ENCODE peak calls at places on chromosomes 6 and 20, in nine cellular contexts. One of them, this sample, is unnamed.

GRCh38 chr6:81769834-81770233 is 17.4 kb upstream of the TENT5A start:
- DNase-seq in HFF-Myc: no peak
- DNase-seq in activated B cell treated with CpG ODN at 0.5 μM for 24 hours: no peak
- DNase-seq in neural crest cell: no peak
- DNase-seq in tibial nerve: no peak
- DNase-seq in kidney epithelial cell: peak
- DNase-seq in astrocyte of the cerebellum: no peak
- DNase-seq in endothelial cell: no peak
- DNase-seq in neural progenitor cell: peak
- DNase-seq in this sample: no peak

GRCh38 chr20:5171074-5171789 is 44.4 kb downstream of the CDS2 start:
- DNase-seq in HFF-Myc: no peak
- DNase-seq in activated B cell treated with CpG ODN at 0.5 μM for 24 hours: no peak
- DNase-seq in neural crest cell: no peak
- DNase-seq in tibial nerve: no peak
- DNase-seq in kidney epithelial cell: no peak
- DNase-seq in astrocyte of the cerebellum: no peak
- DNase-seq in endothelial cell: peak
- DNase-seq in neural progenitor cell: peak
- DNase-seq in this sample: no peak

GRCh38 chr6:157239148-157239547 is 84.2 kb downstream of the TMEM242 start:
- DNase-seq in HFF-Myc: no peak
- DNase-seq in activated B cell treated with CpG ODN at 0.5 μM for 24 hours: no peak
- DNase-seq in neural crest cell: no peak
- DNase-seq in tibial nerve: no peak
- DNase-seq in kidney epithelial cell: no peak
- DNase-seq in astrocyte of the cerebellum: no peak
- DNase-seq in endothelial cell: no peak
- DNase-seq in neural progenitor cell: no peak
- DNase-seq in this sample: no peak

GRCh38 chr6:127933852-127934840 is 33.3 kb upstream of the THEMIS start:
- DNase-seq in HFF-Myc: no peak
- DNase-seq in activated B cell treated with CpG ODN at 0.5 μM for 24 hours: no peak
- DNase-seq in neural crest cell: no peak
- DNase-seq in tibial nerve: no peak
- DNase-seq in kidney epithelial cell: no peak
- DNase-seq in astrocyte of the cerebellum: no peak
- DNase-seq in endothelial cell: no peak
- DNase-seq in neural progenitor cell: no peak
- DNase-seq in this sample: no peak

GRCh38 chr20:38021373-38021772 is 11.9 kb downstream of the TTI1 start:
- DNase-seq in HFF-Myc: no peak
- DNase-seq in activated B cell treated with CpG ODN at 0.5 μM for 24 hours: no peak
- DNase-seq in neural crest cell: no peak
- DNase-seq in tibial nerve: no peak
- DNase-seq in kidney epithelial cell: no peak
- DNase-seq in astrocyte of the cerebellum: no peak
- DNase-seq in endothelial cell: no peak
- DNase-seq in neural progenitor cell: no peak
- DNase-seq in this sample: no peak

GRCh38 chr6:57242505-57242904 is 20.4 kb upstream of the RAB23 start:
- DNase-seq in HFF-Myc: peak
- DNase-seq in activated B cell treated with CpG ODN at 0.5 μM for 24 hours: no peak
- DNase-seq in neural crest cell: no peak
- DNase-seq in tibial nerve: no peak
- DNase-seq in kidney epithelial cell: peak
- DNase-seq in astrocyte of the cerebellum: peak
- DNase-seq in endothelial cell: no peak
- DNase-seq in neural progenitor cell: no peak
- DNase-seq in this sample: peak

GRCh38 chr6:166032366-166033171 is 135.1 kb downstream of the TBXT start:
- DNase-seq in HFF-Myc: no peak
- DNase-seq in activated B cell treated with CpG ODN at 0.5 μM for 24 hours: no peak
- DNase-seq in neural crest cell: no peak
- DNase-seq in tibial nerve: no peak
- DNase-seq in kidney epithelial cell: no peak
- DNase-seq in astrocyte of the cerebellum: peak
- DNase-seq in endothelial cell: no peak
- DNase-seq in neural progenitor cell: peak
- DNase-seq in this sample: peak

GRCh38 chr6:100382767-100383195 is 81.9 kb downstream of the SIM1 start:
- DNase-seq in HFF-Myc: no peak
- DNase-seq in activated B cell treated with CpG ODN at 0.5 μM for 24 hours: no peak
- DNase-seq in neural crest cell: no peak
- DNase-seq in tibial nerve: no peak
- DNase-seq in kidney epithelial cell: no peak
- DNase-seq in astrocyte of the cerebellum: no peak
- DNase-seq in endothelial cell: no peak
- DNase-seq in neural progenitor cell: no peak
- DNase-seq in this sample: no peak

GRCh38 chr6:55445648-55446204 is 118.5 kb downstream of the GFRAL start:
- DNase-seq in HFF-Myc: no peak
- DNase-seq in activated B cell treated with CpG ODN at 0.5 μM for 24 hours: no peak
- DNase-seq in neural crest cell: no peak
- DNase-seq in tibial nerve: no peak
- DNase-seq in kidney epithelial cell: peak
- DNase-seq in astrocyte of the cerebellum: peak
- DNase-seq in endothelial cell: peak
- DNase-seq in neural progenitor cell: peak
- DNase-seq in this sample: no peak

GRCh38 chr6:49676671-49677281 is 36.6 kb downstream of the CRISP2 start:
- DNase-seq in HFF-Myc: no peak
- DNase-seq in activated B cell treated with CpG ODN at 0.5 μM for 24 hours: no peak
- DNase-seq in neural crest cell: no peak
- DNase-seq in tibial nerve: no peak
- DNase-seq in kidney epithelial cell: peak
- DNase-seq in astrocyte of the cerebellum: no peak
- DNase-seq in endothelial cell: no peak
- DNase-seq in neural progenitor cell: no peak
- DNase-seq in this sample: no peak

GRCh38 chr20:44615876-44616603 is 33.7 kb downstream of the PKIG start:
- DNase-seq in HFF-Myc: no peak
- DNase-seq in activated B cell treated with CpG ODN at 0.5 μM for 24 hours: no peak
- DNase-seq in neural crest cell: no peak
- DNase-seq in tibial nerve: no peak
- DNase-seq in kidney epithelial cell: no peak
- DNase-seq in astrocyte of the cerebellum: no peak
- DNase-seq in endothelial cell: no peak
- DNase-seq in neural progenitor cell: no peak
- DNase-seq in this sample: no peak

GRCh38 chr6:11491998-11492397 is 45.6 kb upstream of the TMEM170B start:
- DNase-seq in HFF-Myc: no peak
- DNase-seq in activated B cell treated with CpG ODN at 0.5 μM for 24 hours: no peak
- DNase-seq in neural crest cell: no peak
- DNase-seq in tibial nerve: no peak
- DNase-seq in kidney epithelial cell: no peak
- DNase-seq in astrocyte of the cerebellum: no peak
- DNase-seq in endothelial cell: no peak
- DNase-seq in neural progenitor cell: no peak
- DNase-seq in this sample: no peak

GRCh38 chr6:43012364-43012763 is 1.4 kb downstream of the MEA1 start:
- DNase-seq in HFF-Myc: no peak
- DNase-seq in activated B cell treated with CpG ODN at 0.5 μM for 24 hours: no peak
- DNase-seq in neural crest cell: no peak
- DNase-seq in tibial nerve: no peak
- DNase-seq in kidney epithelial cell: no peak
- DNase-seq in astrocyte of the cerebellum: no peak
- DNase-seq in endothelial cell: no peak
- DNase-seq in neural progenitor cell: no peak
- DNase-seq in this sample: no peak

GRCh38 chr6:141050470-141050869 is 1082.3 kb upstream of the GJE1 start:
- DNase-seq in HFF-Myc: no peak
- DNase-seq in activated B cell treated with CpG ODN at 0.5 μM for 24 hours: no peak
- DNase-seq in neural crest cell: no peak
- DNase-seq in tibial nerve: no peak
- DNase-seq in kidney epithelial cell: no peak
- DNase-seq in astrocyte of the cerebellum: no peak
- DNase-seq in endothelial cell: no peak
- DNase-seq in neural progenitor cell: no peak
- DNase-seq in this sample: no peak

GRCh38 chr20:4661191-4661590 is 60.5 kb upstream of the PRND start:
- DNase-seq in HFF-Myc: no peak
- DNase-seq in activated B cell treated with CpG ODN at 0.5 μM for 24 hours: no peak
- DNase-seq in neural crest cell: no peak
- DNase-seq in tibial nerve: no peak
- DNase-seq in kidney epithelial cell: no peak
- DNase-seq in astrocyte of the cerebellum: no peak
- DNase-seq in endothelial cell: no peak
- DNase-seq in neural progenitor cell: no peak
- DNase-seq in this sample: no peak

DNA sequence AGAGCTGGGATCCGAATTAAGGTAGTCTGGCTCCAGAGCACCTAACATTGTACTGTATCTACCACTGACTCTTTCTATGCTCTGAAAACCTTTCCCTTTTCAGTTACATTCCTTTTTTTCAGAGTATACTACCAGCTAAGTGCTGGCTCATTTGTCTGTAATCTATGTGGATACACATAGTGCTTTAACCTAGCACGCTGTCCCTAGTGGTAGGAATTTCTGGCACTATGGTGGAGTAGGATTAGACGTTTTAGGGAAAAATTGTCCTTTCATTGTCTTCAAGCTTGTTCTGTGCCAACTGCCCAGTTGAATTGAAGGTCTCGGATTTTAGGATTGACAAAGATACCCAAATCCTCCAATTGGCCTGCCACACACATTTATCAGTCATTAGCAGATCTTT is 259.1 kb upstream of the FERMT1 start:
- DNase-seq in HFF-Myc: no peak
- DNase-seq in activated B cell treated with CpG ODN at 0.5 μM for 24 hours: no peak
- DNase-seq in neural crest cell: no peak
- DNase-seq in tibial nerve: no peak
- DNase-seq in kidney epithelial cell: no peak
- DNase-seq in astrocyte of the cerebellum: no peak
- DNase-seq in endothelial cell: peak
- DNase-seq in neural progenitor cell: peak
- DNase-seq in this sample: no peak
- TF ChIP-seq CTCF in HFF-Myc: peak
- TF ChIP-seq CTCF in activated B cell treated with CpG ODN at 0.5 μM for 24 hours: no peak
- TF ChIP-seq CTCF in neural crest cell: peak
- TF ChIP-seq CTCF in tibial nerve: no peak
- TF ChIP-seq CTCF in kidney epithelial cell: peak
- TF ChIP-seq CTCF in astrocyte of the cerebellum: peak
- TF ChIP-seq CTCF in endothelial cell: peak
- TF ChIP-seq CTCF in neural progenitor cell: peak
- TF ChIP-seq CTCF in this sample: peak

GRCh38 chr6:36893976-36894932 is 8.5 kb downstream of the C6orf89 start:
- DNase-seq in HFF-Myc: no peak
- DNase-seq in activated B cell treated with CpG ODN at 0.5 μM for 24 hours: no peak
- DNase-seq in neural crest cell: no peak
- DNase-seq in tibial nerve: no peak
- DNase-seq in kidney epithelial cell: no peak
- DNase-seq in astrocyte of the cerebellum: no peak
- DNase-seq in endothelial cell: no peak
- DNase-seq in neural progenitor cell: no peak
- DNase-seq in this sample: no peak

DNA sequence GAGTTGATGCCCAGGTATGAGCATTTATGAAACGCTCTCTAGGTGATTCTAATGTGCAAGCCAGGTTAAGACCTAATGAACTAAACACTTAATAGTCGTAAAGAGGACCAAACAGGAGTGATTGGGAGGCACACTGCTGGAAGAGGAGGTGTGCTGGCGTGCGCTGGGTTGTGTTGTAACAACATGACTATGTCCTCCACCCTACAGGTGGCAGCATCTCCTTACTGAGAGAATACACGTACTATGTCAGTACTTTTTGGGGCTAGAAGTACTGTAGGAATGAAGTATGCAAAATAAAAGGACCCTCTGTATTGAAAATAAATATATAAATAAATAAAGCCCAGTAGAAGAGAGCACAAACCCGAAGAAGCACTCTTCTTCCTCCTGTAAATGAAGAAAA is 11.9 kb downstream of the C6orf89 start:
- DNase-seq in HFF-Myc: no peak
- DNase-seq in activated B cell treated with CpG ODN at 0.5 μM for 24 hours: no peak
- DNase-seq in neural crest cell: no peak
- DNase-seq in tibial nerve: no peak
- DNase-seq in kidney epithelial cell: no peak
- DNase-seq in astrocyte of the cerebellum: no peak
- DNase-seq in endothelial cell: peak
- DNase-seq in neural progenitor cell: peak
- DNase-seq in this sample: no peak
- TF ChIP-seq CTCF in HFF-Myc: peak
- TF ChIP-seq CTCF in activated B cell treated with CpG ODN at 0.5 μM for 24 hours: no peak
- TF ChIP-seq CTCF in neural crest cell: no peak
- TF ChIP-seq CTCF in tibial nerve: no peak
- TF ChIP-seq CTCF in kidney epithelial cell: peak
- TF ChIP-seq CTCF in astrocyte of the cerebellum: peak
- TF ChIP-seq CTCF in endothelial cell: peak
- TF ChIP-seq CTCF in neural progenitor cell: peak
- TF ChIP-seq CTCF in this sample: no peak

GRCh38 chr6:106751501-106752252 is 122.3 kb downstream of the QRSL1 start:
- DNase-seq in HFF-Myc: no peak
- DNase-seq in activated B cell treated with CpG ODN at 0.5 μM for 24 hours: no peak
- DNase-seq in neural crest cell: no peak
- DNase-seq in tibial nerve: no peak
- DNase-seq in kidney epithelial cell: peak
- DNase-seq in astrocyte of the cerebellum: no peak
- DNase-seq in endothelial cell: no peak
- DNase-seq in neural progenitor cell: no peak
- DNase-seq in this sample: no peak
- TF ChIP-seq CTCF in HFF-Myc: no peak
- TF ChIP-seq CTCF in activated B cell treated with CpG ODN at 0.5 μM for 24 hours: no peak
- TF ChIP-seq CTCF in neural crest cell: no peak
- TF ChIP-seq CTCF in tibial nerve: no peak
- TF ChIP-seq CTCF in kidney epithelial cell: no peak
- TF ChIP-seq CTCF in astrocyte of the cerebellum: no peak
- TF ChIP-seq CTCF in endothelial cell: no peak
- TF ChIP-seq CTCF in neural progenitor cell: no peak
- TF ChIP-seq CTCF in this sample: no peak

GRCh38 chr6:107729098-107729497 is 95.0 kb downstream of the SCML4 start:
- DNase-seq in HFF-Myc: no peak
- DNase-seq in activated B cell treated with CpG ODN at 0.5 μM for 24 hours: no peak
- DNase-seq in neural crest cell: no peak
- DNase-seq in tibial nerve: no peak
- DNase-seq in kidney epithelial cell: no peak
- DNase-seq in astrocyte of the cerebellum: no peak
- DNase-seq in endothelial cell: peak
- DNase-seq in neural progenitor cell: no peak
- DNase-seq in this sample: no peak
- TF ChIP-seq CTCF in HFF-Myc: peak
- TF ChIP-seq CTCF in activated B cell treated with CpG ODN at 0.5 μM for 24 hours: no peak
- TF ChIP-seq CTCF in neural crest cell: no peak
- TF ChIP-seq CTCF in tibial nerve: no peak
- TF ChIP-seq CTCF in kidney epithelial cell: no peak
- TF ChIP-seq CTCF in astrocyte of the cerebellum: peak
- TF ChIP-seq CTCF in endothelial cell: no peak
- TF ChIP-seq CTCF in neural progenitor cell: peak
- TF ChIP-seq CTCF in this sample: peak